ENCODE peak calls at places on chromosomes 4 and X, in five cellular contexts. One of them, this sample, is unnamed.
A peak's percentile ranks its signal among the peaks of the same experiment; 100 is the strongest.

GRCh38 chr4:3022651-3023050 is 51.7 kb downstream of the HTT-AS start:
- DNase-seq in NCI-H2081 treated with DMSO at 0.1 percent for 48 hours: no peak
- DNase-seq in adipocyte: no peak
- DNase-seq in stimulated activated CD4-positive, alpha-beta T cell treated with anti-CD3 and anti-CD28 coated beads, Interleukin-4, amount 100 ng/mL, for 1 hour: no peak
- DNase-seq in NCI-H2029: no peak
- DNase-seq in this sample: no peak

GRCh38 chrX:727738-728621 is 97.4 kb downstream of the SHOX start:
- DNase-seq in adipocyte: no peak
- DNase-seq in NCI-H2029: no peak
- DNase-seq in stimulated activated CD4-positive, alpha-beta T cell treated with anti-CD3 and anti-CD28 coated beads, Interleukin-4, amount 100 ng/mL, for 1 hour: no peak
- DNase-seq in NCI-H2081 treated with DMSO at 0.1 percent for 48 hours: no peak
- DNase-seq in this sample: no peak

GRCh38 chrX:41386222-41386990 is 52.4 kb downstream of the DDX3X start:
- DNase-seq in NCI-H2081 treated with DMSO at 0.1 percent for 48 hours: no peak
- DNase-seq in adipocyte: no peak
- DNase-seq in stimulated activated CD4-positive, alpha-beta T cell treated with anti-CD3 and anti-CD28 coated beads, Interleukin-4, amount 100 ng/mL, for 1 hour: peak; percentile 20
- DNase-seq in NCI-H2029: no peak
- DNase-seq in this sample: no peak

GRCh38 chr4:102343964-102344519 is 1.2 kb downstream of the SLC39A8 start:
- DNase-seq in NCI-H2081 treated with DMSO at 0.1 percent for 48 hours: no peak
- DNase-seq in NCI-H2029: peak; percentile 48
- DNase-seq in stimulated activated CD4-positive, alpha-beta T cell treated with anti-CD3 and anti-CD28 coated beads, Interleukin-4, amount 100 ng/mL, for 1 hour: peak; percentile 74
- DNase-seq in adipocyte: no peak
- DNase-seq in this sample: no peak

GRCh38 chr4:128700659-128701350 is 108.7 kb upstream of the JADE1 start:
- DNase-seq in NCI-H2081 treated with DMSO at 0.1 percent for 48 hours: no peak
- DNase-seq in NCI-H2029: no peak
- DNase-seq in stimulated activated CD4-positive, alpha-beta T cell treated with anti-CD3 and anti-CD28 coated beads, Interleukin-4, amount 100 ng/mL, for 1 hour: no peak
- DNase-seq in adipocyte: no peak
- DNase-seq in this sample: no peak

GRCh38 chrX:122596998-122597397 is 587.1 kb upstream of the GRIA3 start:
- DNase-seq in NCI-H2081 treated with DMSO at 0.1 percent for 48 hours: no peak
- DNase-seq in stimulated activated CD4-positive, alpha-beta T cell treated with anti-CD3 and anti-CD28 coated beads, Interleukin-4, amount 100 ng/mL, for 1 hour: no peak
- DNase-seq in NCI-H2029: no peak
- DNase-seq in adipocyte: no peak
- DNase-seq in this sample: no peak

GRCh38 chrX:48971325-48972213 is at the start of gene KCND1:
- DNase-seq in NCI-H2029: no peak
- DNase-seq in adipocyte: peak; percentile 36
- DNase-seq in stimulated activated CD4-positive, alpha-beta T cell treated with anti-CD3 and anti-CD28 coated beads, Interleukin-4, amount 100 ng/mL, for 1 hour: peak; percentile 10
- DNase-seq in NCI-H2081 treated with DMSO at 0.1 percent for 48 hours: no peak
- DNase-seq in this sample: peak; percentile 77

GRCh38 chr4:112173593-112174559 is 28.6 kb downstream of the FAM241A start:
- DNase-seq in stimulated activated CD4-positive, alpha-beta T cell treated with anti-CD3 and anti-CD28 coated beads, Interleukin-4, amount 100 ng/mL, for 1 hour: no peak
- DNase-seq in NCI-H2029: no peak
- DNase-seq in NCI-H2081 treated with DMSO at 0.1 percent for 48 hours: no peak
- DNase-seq in adipocyte: no peak
- DNase-seq in this sample: peak; percentile 45

GRCh38 chrX:13487731-13488505 is 81.5 kb upstream of the EGFL6 start:
- DNase-seq in adipocyte: peak; percentile 89
- DNase-seq in NCI-H2081 treated with DMSO at 0.1 percent for 48 hours: peak; percentile 18
- DNase-seq in stimulated activated CD4-positive, alpha-beta T cell treated with anti-CD3 and anti-CD28 coated beads, Interleukin-4, amount 100 ng/mL, for 1 hour: peak; percentile 1
- DNase-seq in NCI-H2029: no peak
- DNase-seq in this sample: peak; percentile 87

GRCh38 chr4:140641789-140642439 is 73.2 kb upstream of the UCP1 start:
- DNase-seq in stimulated activated CD4-positive, alpha-beta T cell treated with anti-CD3 and anti-CD28 coated beads, Interleukin-4, amount 100 ng/mL, for 1 hour: no peak
- DNase-seq in NCI-H2029: no peak
- DNase-seq in adipocyte: no peak
- DNase-seq in NCI-H2081 treated with DMSO at 0.1 percent for 48 hours: no peak
- DNase-seq in this sample: no peak

GRCh38 chr4:167031534-167032156 is 202.6 kb downstream of the SPOCK3 start:
- DNase-seq in NCI-H2029: no peak
- DNase-seq in adipocyte: peak; percentile 33
- DNase-seq in stimulated activated CD4-positive, alpha-beta T cell treated with anti-CD3 and anti-CD28 coated beads, Interleukin-4, amount 100 ng/mL, for 1 hour: no peak
- DNase-seq in NCI-H2081 treated with DMSO at 0.1 percent for 48 hours: no peak
- DNase-seq in this sample: no peak

GRCh38 chr4:151806511-151806927 is 45.7 kb upstream of the GATB start:
- DNase-seq in adipocyte: peak; percentile 69
- DNase-seq in stimulated activated CD4-positive, alpha-beta T cell treated with anti-CD3 and anti-CD28 coated beads, Interleukin-4, amount 100 ng/mL, for 1 hour: no peak
- DNase-seq in NCI-H2081 treated with DMSO at 0.1 percent for 48 hours: no peak
- DNase-seq in NCI-H2029: no peak
- DNase-seq in this sample: peak; percentile 89

GRCh38 chrX:20988118-20988517 is 386.1 kb upstream of the CNKSR2 start:
- DNase-seq in NCI-H2081 treated with DMSO at 0.1 percent for 48 hours: no peak
- DNase-seq in stimulated activated CD4-positive, alpha-beta T cell treated with anti-CD3 and anti-CD28 coated beads, Interleukin-4, amount 100 ng/mL, for 1 hour: no peak
- DNase-seq in NCI-H2029: no peak
- DNase-seq in adipocyte: no peak
- DNase-seq in this sample: peak; percentile 62

GRCh38 chrX:1442724-1443367 is 9.9 kb downstream of the ASMTL start:
- DNase-seq in stimulated activated CD4-positive, alpha-beta T cell treated with anti-CD3 and anti-CD28 coated beads, Interleukin-4, amount 100 ng/mL, for 1 hour: no peak
- DNase-seq in NCI-H2029: no peak
- DNase-seq in NCI-H2081 treated with DMSO at 0.1 percent for 48 hours: no peak
- DNase-seq in adipocyte: no peak
- DNase-seq in this sample: no peak

GRCh38 chr4:152851226-152851625 is 71.5 kb downstream of the ARFIP1 start:
- DNase-seq in NCI-H2081 treated with DMSO at 0.1 percent for 48 hours: no peak
- DNase-seq in adipocyte: no peak
- DNase-seq in stimulated activated CD4-positive, alpha-beta T cell treated with anti-CD3 and anti-CD28 coated beads, Interleukin-4, amount 100 ng/mL, for 1 hour: no peak
- DNase-seq in NCI-H2029: no peak
- DNase-seq in this sample: no peak

GRCh38 chrX:131845201-131845600 is 177.9 kb upstream of the STK26 start:
- DNase-seq in adipocyte: no peak
- DNase-seq in NCI-H2081 treated with DMSO at 0.1 percent for 48 hours: no peak
- DNase-seq in NCI-H2029: no peak
- DNase-seq in stimulated activated CD4-positive, alpha-beta T cell treated with anti-CD3 and anti-CD28 coated beads, Interleukin-4, amount 100 ng/mL, for 1 hour: no peak
- DNase-seq in this sample: no peak

GRCh38 chr4:88818650-88819470 is 121.2 kb upstream of the NAP1L5 start:
- DNase-seq in adipocyte: peak; percentile 60
- DNase-seq in NCI-H2081 treated with DMSO at 0.1 percent for 48 hours: no peak
- DNase-seq in NCI-H2029: peak; percentile 51
- DNase-seq in stimulated activated CD4-positive, alpha-beta T cell treated with anti-CD3 and anti-CD28 coated beads, Interleukin-4, amount 100 ng/mL, for 1 hour: peak; percentile 34
- DNase-seq in this sample: peak; percentile 33

GRCh38 chr4:39698424-39699009 is 581 bp downstream of the UBE2K start:
- DNase-seq in adipocyte: peak; percentile 76
- DNase-seq in NCI-H2029: peak; percentile 37
- DNase-seq in NCI-H2081 treated with DMSO at 0.1 percent for 48 hours: no peak
- DNase-seq in stimulated activated CD4-positive, alpha-beta T cell treated with anti-CD3 and anti-CD28 coated beads, Interleukin-4, amount 100 ng/mL, for 1 hour: peak; percentile 50
- DNase-seq in this sample: peak; percentile 31

GRCh38 chrX:23953908-23954269 is 46.1 kb downstream of the CXorf58 start:
- DNase-seq in stimulated activated CD4-positive, alpha-beta T cell treated with anti-CD3 and anti-CD28 coated beads, Interleukin-4, amount 100 ng/mL, for 1 hour: no peak
- DNase-seq in adipocyte: no peak
- DNase-seq in NCI-H2081 treated with DMSO at 0.1 percent for 48 hours: no peak
- DNase-seq in NCI-H2029: no peak
- DNase-seq in this sample: no peak

GRCh38 chr4:183987529-183987946 is 82.4 kb downstream of the STOX2 start:
- DNase-seq in NCI-H2029: no peak
- DNase-seq in NCI-H2081 treated with DMSO at 0.1 percent for 48 hours: no peak
- DNase-seq in adipocyte: no peak
- DNase-seq in stimulated activated CD4-positive, alpha-beta T cell treated with anti-CD3 and anti-CD28 coated beads, Interleukin-4, amount 100 ng/mL, for 1 hour: no peak
- DNase-seq in this sample: no peak

GRCh38 chr4:152399246-152399645 is 136.6 kb downstream of the FBXW7 start:
- DNase-seq in NCI-H2081 treated with DMSO at 0.1 percent for 48 hours: no peak
- DNase-seq in NCI-H2029: no peak
- DNase-seq in adipocyte: no peak
- DNase-seq in stimulated activated CD4-positive, alpha-beta T cell treated with anti-CD3 and anti-CD28 coated beads, Interleukin-4, amount 100 ng/mL, for 1 hour: no peak
- DNase-seq in this sample: no peak

GRCh38 chr4:107922486-107923473 is 8.6 kb upstream of the CYP2U1 start:
- DNase-seq in NCI-H2081 treated with DMSO at 0.1 percent for 48 hours: no peak
- DNase-seq in NCI-H2029: no peak
- DNase-seq in adipocyte: no peak
- DNase-seq in stimulated activated CD4-positive, alpha-beta T cell treated with anti-CD3 and anti-CD28 coated beads, Interleukin-4, amount 100 ng/mL, for 1 hour: no peak
- DNase-seq in this sample: no peak

GRCh38 chr4:108146819-108147218 is 21.9 kb downstream of the LEF1 start:
- DNase-seq in NCI-H2081 treated with DMSO at 0.1 percent for 48 hours: no peak
- DNase-seq in stimulated activated CD4-positive, alpha-beta T cell treated with anti-CD3 and anti-CD28 coated beads, Interleukin-4, amount 100 ng/mL, for 1 hour: no peak
- DNase-seq in NCI-H2029: no peak
- DNase-seq in adipocyte: no peak
- DNase-seq in this sample: no peak

GRCh38 chr4:87007345-87008181 is 72.8 kb downstream of the AFF1 start:
- DNase-seq in stimulated activated CD4-positive, alpha-beta T cell treated with anti-CD3 and anti-CD28 coated beads, Interleukin-4, amount 100 ng/mL, for 1 hour: peak; percentile 32
- DNase-seq in adipocyte: peak; percentile 84
- DNase-seq in NCI-H2081 treated with DMSO at 0.1 percent for 48 hours: no peak
- DNase-seq in NCI-H2029: peak; percentile 46
- DNase-seq in this sample: peak; percentile 49

GRCh38 chr4:16157609-16158503 is 68.4 kb downstream of the TAPT1 start:
- DNase-seq in stimulated activated CD4-positive, alpha-beta T cell treated with anti-CD3 and anti-CD28 coated beads, Interleukin-4, amount 100 ng/mL, for 1 hour: no peak
- DNase-seq in NCI-H2081 treated with DMSO at 0.1 percent for 48 hours: no peak
- DNase-seq in NCI-H2029: no peak
- DNase-seq in adipocyte: peak; percentile 38
- DNase-seq in this sample: no peak

This sample was measured in RPMI7951.